ENCODE peak calls at places on chromosomes 2 and 18, in five cellular contexts. U is mesendoderm, V is neuronal stem cell, O is IMR-90, D is H9. F is an unnamed sample.

GRCh38 chr18:67672142-67672541 is 155.6 kb upstream of the DSEL start:
- DNase-seq in U (no peak), V (no peak), O (peak), D (no peak), F (no peak)

GRCh38 chr2:162016080-162016479 is 57.9 kb downstream of the DPP4 start:
- DNase-seq in O (no peak), V (no peak), U (no peak), D (no peak), F (no peak)

GRCh38 chr2:109318150-109318948 is 189.3 kb downstream of the SH3RF3 start:
- DNase-seq in U (no peak), V (peak), D (no peak), O (peak), F (peak)

GRCh38 chr18:67081866-67082265 is 434.7 kb downstream of the DSEL start:
- DNase-seq in U (peak), O (no peak), V (no peak), D (peak), F (no peak)

GRCh38 chr2:74944987-74945782 is 13.3 kb upstream of the POLE4 start:
- DNase-seq in V (no peak), U (no peak), O (peak), D (no peak), F (no peak)

GRCh38 chr2:9326975-9327374 is 96.4 kb downstream of the ITGB1BP1 start:
- DNase-seq in U (peak), V (no peak), O (peak), D (no peak), F (peak)

GRCh38 chr2:7792031-7792651 is 874.9 kb downstream of the RNF144A start:
- DNase-seq in V (no peak), D (no peak), U (no peak), O (no peak), F (no peak)

GRCh38 chr2:172672999-172673726 is 62.5 kb upstream of the RAPGEF4 start:
- DNase-seq in U (no peak), O (no peak), D (no peak), V (no peak), F (no peak)

GRCh38 chr2:1690056-1690775 is 54.1 kb downstream of the PXDN start:
- DNase-seq in D (no peak), V (no peak), O (no peak), U (no peak), F (no peak)

GRCh38 chr2:241597561-241597960 is 39.0 kb downstream of the BOK start:
- DNase-seq in U (no peak), D (no peak), V (no peak), O (no peak), F (no peak)

GRCh38 chr2:142130111-142131015 is 453 bp downstream of the LRP1B start:
- DNase-seq in D (peak), V (peak), O (peak), U (peak), F (peak)

GRCh38 chr18:11762429-11762828 is 73.4 kb downstream of the GNAL start:
- DNase-seq in D (no peak), O (no peak), U (no peak), V (no peak), F (no peak)

GRCh38 chr18:11761553-11761952 is 72.5 kb downstream of the GNAL start:
- DNase-seq in D (peak), V (no peak), U (peak), O (no peak), F (no peak)

GRCh38 chr18:11759456-11759855 is 70.4 kb downstream of the GNAL start:
- DNase-seq in O (no peak), V (no peak), U (no peak), D (no peak), F (no peak)

GRCh38 chr18:11757084-11757590 is 68.1 kb downstream of the GNAL start:
- DNase-seq in V (no peak), U (no peak), D (no peak), O (no peak), F (no peak)

DNA sequence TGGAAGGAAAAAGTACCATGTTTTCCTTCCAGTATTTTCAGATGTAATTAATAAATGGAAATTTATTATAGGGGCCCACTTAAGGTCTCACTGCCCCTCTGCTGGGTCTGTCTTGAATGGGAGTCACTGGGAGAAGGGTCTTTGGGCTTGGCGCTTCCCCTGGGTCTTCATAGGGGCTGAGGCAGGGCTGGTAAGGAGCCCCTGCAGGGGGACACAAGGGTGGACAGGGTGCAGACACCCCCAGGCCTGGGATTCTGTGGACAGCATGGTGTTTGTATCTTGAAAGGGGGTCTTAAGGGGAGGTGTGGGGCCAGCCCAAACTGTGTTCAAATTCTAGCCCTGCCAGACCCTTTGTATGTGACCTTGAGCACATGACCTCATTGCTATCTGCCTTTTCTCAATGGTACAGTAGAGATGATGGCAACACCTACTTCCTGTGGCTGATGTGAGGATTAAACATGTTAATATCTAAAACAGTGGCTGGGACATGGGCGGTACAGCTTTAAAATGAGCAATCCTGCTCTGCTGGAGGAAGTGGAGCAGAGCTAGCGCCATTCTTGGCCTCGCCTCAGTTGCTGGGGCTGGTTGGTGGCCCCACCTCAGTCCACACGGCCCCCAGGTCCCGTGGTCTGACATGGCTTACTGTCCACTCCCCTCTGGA is 71.6 kb downstream of the GNAL start:
- DNase-seq in U (no peak), D (no peak), V (no peak), O (no peak), F (no peak)
- H2AK5ac ChIP-seq in U (no peak), D (no peak), V (peak), O (no peak), F (no peak)

DNA sequence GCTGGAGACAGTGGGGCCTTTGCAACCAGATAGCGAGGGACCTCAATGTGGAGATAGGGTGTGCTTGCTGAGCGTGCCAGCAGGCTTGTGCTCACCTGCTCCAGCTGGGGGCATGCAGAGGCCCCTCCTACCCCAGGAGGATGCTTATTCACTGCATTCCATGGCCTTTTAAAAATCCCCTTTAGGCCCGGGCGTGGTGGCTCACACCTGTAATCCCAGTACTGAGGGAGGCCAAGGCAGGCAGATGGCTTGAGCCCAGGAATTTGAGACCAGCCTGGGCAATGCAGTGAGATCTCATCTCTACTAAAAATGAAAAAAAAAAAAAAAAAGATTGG is 54.5 kb downstream of the ODC1 start:
- DNase-seq in U (peak), O (no peak), V (no peak), D (no peak), F (no peak)
- H2AK5ac ChIP-seq in U (no peak), O (no peak), V (peak), D (no peak), F (no peak)

DNA sequence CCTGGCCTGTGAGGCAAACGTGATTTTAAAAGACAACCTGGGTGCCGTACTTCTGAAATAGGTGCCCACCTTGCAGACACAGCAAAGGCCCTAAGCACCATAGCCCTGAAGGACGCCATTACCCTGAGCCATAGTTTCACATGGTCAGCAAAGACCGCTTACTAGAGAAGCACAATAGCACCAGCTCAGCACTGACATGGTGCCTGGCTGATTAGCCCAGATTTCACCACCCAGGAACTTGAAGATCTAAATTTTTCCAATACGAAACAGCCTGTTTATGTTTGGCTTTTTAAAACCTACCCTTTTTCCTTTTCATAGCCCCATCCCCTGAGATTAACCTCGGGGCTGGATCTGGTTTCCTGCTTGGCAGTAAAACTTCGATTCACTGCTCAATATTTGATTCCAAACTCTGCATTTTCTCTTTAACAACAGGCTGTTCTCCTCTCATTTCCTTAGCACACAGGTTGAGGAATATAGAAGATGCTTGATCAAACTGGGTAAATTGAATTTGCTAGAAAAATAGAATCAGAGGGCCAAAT is 158.5 kb upstream of the PID1 start:
- DNase-seq in V (no peak), O (no peak), D (no peak), U (no peak), F (no peak)
- H2AK5ac ChIP-seq in V (no peak), O (no peak), D (no peak), U (no peak), F (no peak)

GRCh38 chr2:10922307-10923006 is 10.7 kb downstream of the KCNF1 start:
- DNase-seq in U (no peak), V (no peak), D (no peak), O (no peak), F (no peak)

GRCh38 chr2:10921525-10921924 is 9.8 kb downstream of the KCNF1 start:
- DNase-seq in V (no peak), O (no peak), D (no peak), U (no peak), F (no peak)

GRCh38 chr2:10919415-10919775 is 7.7 kb downstream of the KCNF1 start:
- DNase-seq in O (no peak), V (no peak), U (no peak), D (no peak), F (no peak)

GRCh38 chr2:10919776-10920606 is 8.3 kb downstream of the KCNF1 start:
- DNase-seq in D (no peak), V (no peak), U (no peak), O (no peak), F (no peak)

DNA sequence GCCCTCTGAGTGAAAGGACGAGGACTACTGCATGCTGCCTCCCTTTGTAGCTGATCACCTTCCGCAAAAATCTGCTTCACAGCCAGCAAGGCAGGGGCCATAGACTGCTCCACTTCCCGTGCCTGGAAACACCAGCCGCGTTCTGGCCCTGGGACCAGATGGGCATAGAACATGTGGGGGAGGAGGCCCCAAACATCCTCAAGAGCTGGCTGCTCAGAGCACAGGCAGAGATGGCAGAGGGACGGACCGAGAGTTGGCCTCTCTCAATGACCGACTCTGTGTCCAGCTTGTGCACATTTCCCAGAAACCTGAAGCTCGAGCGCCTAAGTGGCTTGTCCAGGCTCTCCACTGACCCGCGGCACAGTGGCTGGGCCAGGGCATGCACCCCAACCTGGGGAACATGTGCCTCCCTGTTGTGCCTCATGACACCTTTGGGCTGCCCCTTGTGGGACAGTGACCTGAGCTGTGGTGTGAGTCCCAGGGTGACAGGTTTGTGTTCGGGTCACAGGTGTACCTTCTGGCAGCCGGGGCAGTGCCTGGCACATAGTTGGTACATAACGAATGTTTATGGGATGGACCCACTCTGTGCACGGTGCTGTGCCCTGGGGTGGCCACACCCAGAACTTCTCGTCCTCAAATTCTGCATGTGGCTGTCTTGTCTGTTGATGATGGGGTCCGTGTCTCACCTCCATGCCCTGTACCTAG is 9.2 kb downstream of the KCNF1 start:
- DNase-seq in O (no peak), D (no peak), U (no peak), V (no peak), F (no peak)
- H2AK5ac ChIP-seq in O (peak), D (no peak), U (no peak), V (peak), F (no peak)

GRCh38 chr2:20424300-20425290 is 22.3 kb upstream of the RHOB start:
- DNase-seq in O (peak), V (no peak), D (peak), U (peak), F (peak)
- H2AK5ac ChIP-seq in O (peak), V (no peak), D (no peak), U (no peak), F (peak)

GRCh38 chr2:120482334-120482733 is 136.4 kb downstream of the INHBB start:
- DNase-seq in D (no peak), U (no peak), O (no peak), V (no peak), F (no peak)
- H2AK5ac ChIP-seq in D (no peak), U (no peak), O (no peak), V (peak), F (no peak)

GRCh38 chr2:220000080-220000479 is 372.6 kb downstream of the SLC4A3 start:
- DNase-seq in V (no peak), O (peak), U (no peak), D (no peak), F (no peak)

GRCh38 chr2:220001693-220002260 is 374.3 kb downstream of the SLC4A3 start:
- DNase-seq in U (peak), V (no peak), D (no peak), O (peak), F (peak)

GRCh38 chr2:219998714-219999227 is 371.3 kb downstream of the SLC4A3 start:
- DNase-seq in U (no peak), V (no peak), O (no peak), D (no peak), F (no peak)

GRCh38 chr2:220002699-220003098 is 375.3 kb downstream of the SLC4A3 start:
- DNase-seq in V (no peak), D (no peak), U (no peak), O (no peak), F (no peak)

GRCh38 chr2:220000586-220000985 is 373.2 kb downstream of the SLC4A3 start:
- DNase-seq in O (no peak), D (no peak), U (no peak), V (no peak), F (no peak)
- H2AK5ac ChIP-seq in O (peak), D (no peak), U (no peak), V (no peak), F (peak)

F was measured in mesenchymal stem cell.